ENCODE peak calls at places on chromosomes 6 and 20, in five cellular contexts. C is uterus, E is WERI-Rb-1, R is endodermal cell, T is GM12865. X is an unnamed sample.

GRCh38 chr6:30836431-30836866 is 47.9 kb upstream of the DDR1 start:
- DNase-seq in C (no peak), E (no peak), R (no peak), T (no peak), X (peak)

GRCh38 chr20:31842471-31843157 is 2.8 kb downstream of the FOXS1 start:
- DNase-seq in C (peak), E (no peak), R (peak), T (no peak), X (peak)

GRCh38 chr20:47927944-47928343 is 142.7 kb upstream of the SULF2 start:
- DNase-seq in C (no peak), E (no peak), R (no peak), T (no peak), X (no peak)

GRCh38 chr20:62049342-62050165 is 16.1 kb downstream of the TAF4 start:
- DNase-seq in C (no peak), E (no peak), R (no peak), T (no peak), X (no peak)

GRCh38 chr6:31125586-31126363 is 5.5 kb upstream of the CDSN start:
- DNase-seq in C (no peak), E (no peak), R (no peak), T (no peak), X (peak)

GRCh38 chr20:19858972-19859371 is 100.9 kb downstream of the RIN2 start:
- DNase-seq in C (no peak), E (no peak), R (no peak), T (no peak), X (peak)

GRCh38 chr6:34928695-34929094 is 39.6 kb downstream of the ANKS1A start:
- DNase-seq in C (no peak), E (no peak), R (no peak), T (no peak), X (no peak)

GRCh38 chr6:81979767-81980166 is 227.3 kb upstream of the TENT5A start:
- DNase-seq in C (no peak), E (no peak), R (no peak), T (no peak), X (no peak)

GRCh38 chr20:58475466-58475865 is 39.7 kb downstream of the APCDD1L start:
- DNase-seq in C (no peak), E (no peak), R (peak), T (no peak), X (no peak)

GRCh38 chr6:48016027-48016755 is 94.8 kb downstream of the PTCHD4 start:
- DNase-seq in C (no peak), E (peak), R (no peak), T (no peak), X (no peak)

GRCh38 chr6:104326173-104327001 is 533.3 kb downstream of the HACE1 start:
- DNase-seq in C (no peak), E (peak), R (peak), T (peak), X (peak)

GRCh38 chr6:116251568-116252384 is 2.1 kb downstream of the TSPYL4 start:
- DNase-seq in C (no peak), E (no peak), R (peak), T (no peak), X (peak)

GRCh38 chr6:106710580-106710979 is 81.2 kb downstream of the QRSL1 start:
- DNase-seq in C (no peak), E (no peak), R (no peak), T (no peak), X (no peak)

GRCh38 chr6:5905431-5906339 is 101.0 kb downstream of the NRN1 start:
- DNase-seq in C (peak), E (peak), R (no peak), T (no peak), X (peak)

GRCh38 chr6:85126448-85127178 is 323.3 kb upstream of the NT5E start:
- DNase-seq in C (peak), E (peak), R (peak), T (peak), X (peak)

GRCh38 chr6:72824833-72825232 is 203.0 kb downstream of the KCNQ5 start:
- DNase-seq in C (no peak), E (no peak), R (no peak), T (peak), X (no peak)

GRCh38 chr20:50304501-50304856 is 113.8 kb downstream of the CEBPB start:
- DNase-seq in C (peak), E (no peak), R (peak), T (no peak), X (peak)

GRCh38 chr6:98845201-98846020 is 11.0 kb downstream of the POU3F2 start:
- DNase-seq in C (peak), E (peak), R (peak), T (peak), X (peak)

GRCh38 chr6:30752164-30752927 is 8.0 kb upstream of the IER3 start:
- DNase-seq in C (peak), E (no peak), R (no peak), T (no peak), X (peak)

GRCh38 chr20:63847374-63848002 is 13.8 kb upstream of the ABHD16B start:
- DNase-seq in C (peak), E (no peak), R (peak), T (no peak), X (no peak)
- H3K4me3 ChIP-seq in C (no peak), E (no peak), R (no peak), T (no peak), X (no peak)

GRCh38 chr6:113092795-113093194 is 745.7 kb downstream of the RFPL4B start:
- DNase-seq in C (no peak), E (no peak), R (no peak), T (no peak), X (no peak)

GRCh38 chr6:113083947-113084346 is 736.8 kb downstream of the RFPL4B start:
- DNase-seq in C (no peak), E (no peak), R (no peak), T (no peak), X (no peak)

GRCh38 chr6:113094781-113095180 is 747.7 kb downstream of the RFPL4B start:
- DNase-seq in C (no peak), E (no peak), R (no peak), T (no peak), X (peak)

GRCh38 chr6:113089056-113089455 is 741.9 kb downstream of the RFPL4B start:
- DNase-seq in C (no peak), E (peak), R (peak), T (no peak), X (no peak)
- TF ChIP-seq CTCF in C (no peak), E (peak), R (peak), T (no peak), X (peak)

GRCh38 chr6:18241208-18241836 is 23.0 kb downstream of the DEK start:
- DNase-seq in C (no peak), E (no peak), R (no peak), T (no peak), X (peak)

GRCh38 chr6:18244251-18244650 is 20.1 kb downstream of the DEK start:
- DNase-seq in C (no peak), E (no peak), R (no peak), T (no peak), X (no peak)

GRCh38 chr6:18243302-18243893 is 20.9 kb downstream of the DEK start:
- DNase-seq in C (no peak), E (no peak), R (no peak), T (no peak), X (no peak)

GRCh38 chr6:18240230-18240629 is 24.1 kb downstream of the DEK start:
- DNase-seq in C (no peak), E (no peak), R (no peak), T (no peak), X (no peak)

GRCh38 chr6:18242062-18242851 is 22.1 kb downstream of the DEK start:
- DNase-seq in C (no peak), E (no peak), R (no peak), T (no peak), X (peak)
- H3K4me3 ChIP-seq in C (no peak), E (no peak), R (no peak), T (no peak), X (no peak)

GRCh38 chr6:111503660-111504059 is 20.6 kb upstream of the REV3L start:
- DNase-seq in C (no peak), E (no peak), R (no peak), T (no peak), X (no peak)

GRCh38 chr6:111502154-111502553 is 19.1 kb upstream of the REV3L start:
- DNase-seq in C (no peak), E (no peak), R (no peak), T (no peak), X (no peak)

GRCh38 chr6:111499269-111499793 is 16.3 kb upstream of the REV3L start:
- DNase-seq in C (no peak), E (no peak), R (no peak), T (no peak), X (no peak)

GRCh38 chr6:111503194-111503593 is 20.2 kb upstream of the REV3L start:
- DNase-seq in C (no peak), E (no peak), R (peak), T (no peak), X (no peak)
- TF ChIP-seq CTCF in C (no peak), E (no peak), R (peak), T (no peak), X (no peak)

GRCh38 chr6:130593200-130593599 is 227.4 kb downstream of the TMEM200A start:
- DNase-seq in C (no peak), E (no peak), R (no peak), T (no peak), X (no peak)
- H3K4me3 ChIP-seq in C (no peak), E (no peak), R (no peak), T (no peak), X (no peak)

GRCh38 chr6:142824491-142824890 is 120.5 kb downstream of the HIVEP2 start:
- DNase-seq in C (no peak), E (no peak), R (no peak), T (no peak), X (no peak)

GRCh38 chr6:142822383-142822782 is 122.6 kb downstream of the HIVEP2 start:
- DNase-seq in C (no peak), E (no peak), R (no peak), T (peak), X (no peak)

GRCh38 chr6:142823579-142823902 is 121.4 kb downstream of the HIVEP2 start:
- DNase-seq in C (no peak), E (no peak), R (no peak), T (no peak), X (no peak)

GRCh38 chr6:142821860-142822259 is 123.1 kb downstream of the HIVEP2 start:
- DNase-seq in C (no peak), E (peak), R (no peak), T (no peak), X (no peak)

DNA sequence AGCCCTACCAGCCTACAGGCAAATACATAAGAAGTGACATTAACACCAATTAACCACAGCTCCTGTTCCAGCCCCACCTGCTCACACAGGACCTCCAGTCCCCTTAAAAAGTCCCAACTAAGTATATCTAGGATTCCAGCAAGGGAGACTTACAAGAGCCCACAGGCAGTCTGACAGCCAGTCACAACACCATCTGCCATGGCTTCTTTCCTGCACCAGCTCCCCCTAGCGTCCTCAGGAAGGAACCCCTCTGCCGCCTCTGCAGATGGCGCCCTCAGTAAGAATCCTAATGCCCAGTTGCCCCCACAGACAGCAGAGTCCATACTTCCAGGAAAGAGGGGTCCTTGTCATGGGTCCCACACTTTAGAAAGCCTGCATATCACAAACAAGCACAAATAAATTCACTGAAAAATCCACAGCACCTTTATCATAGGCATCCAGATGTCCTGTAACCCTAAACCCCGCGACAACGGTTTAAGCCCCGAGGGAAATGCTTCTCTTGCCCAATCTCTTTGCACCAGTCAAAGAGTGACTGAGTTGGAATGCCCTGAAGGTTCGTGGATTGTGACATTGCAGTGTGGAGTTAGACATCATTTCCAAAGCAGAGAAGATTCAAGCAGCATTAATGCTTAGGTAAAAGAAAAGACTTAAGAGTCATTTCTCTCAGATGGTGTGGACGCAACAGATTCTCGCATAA is 121.9 kb downstream of the HIVEP2 start:
- DNase-seq in C (no peak), E (peak), R (peak), T (peak), X (no peak)
- TF ChIP-seq CTCF in C (no peak), E (peak), R (peak), T (peak), X (peak)

GRCh38 chr6:168195712-168196111 is 116.7 kb upstream of the FRMD1 start:
- DNase-seq in C (no peak), E (no peak), R (no peak), T (no peak), X (no peak)

GRCh38 chr6:168193816-168194701 is 115.0 kb upstream of the FRMD1 start:
- DNase-seq in C (peak), E (peak), R (peak), T (no peak), X (no peak)

GRCh38 chr6:168196385-168196860 is 117.4 kb upstream of the FRMD1 start:
- DNase-seq in C (no peak), E (no peak), R (peak), T (no peak), X (no peak)

GRCh38 chr6:168192901-168193815 is 114.1 kb upstream of the FRMD1 start:
- DNase-seq in C (peak), E (no peak), R (peak), T (no peak), X (no peak)

DNA sequence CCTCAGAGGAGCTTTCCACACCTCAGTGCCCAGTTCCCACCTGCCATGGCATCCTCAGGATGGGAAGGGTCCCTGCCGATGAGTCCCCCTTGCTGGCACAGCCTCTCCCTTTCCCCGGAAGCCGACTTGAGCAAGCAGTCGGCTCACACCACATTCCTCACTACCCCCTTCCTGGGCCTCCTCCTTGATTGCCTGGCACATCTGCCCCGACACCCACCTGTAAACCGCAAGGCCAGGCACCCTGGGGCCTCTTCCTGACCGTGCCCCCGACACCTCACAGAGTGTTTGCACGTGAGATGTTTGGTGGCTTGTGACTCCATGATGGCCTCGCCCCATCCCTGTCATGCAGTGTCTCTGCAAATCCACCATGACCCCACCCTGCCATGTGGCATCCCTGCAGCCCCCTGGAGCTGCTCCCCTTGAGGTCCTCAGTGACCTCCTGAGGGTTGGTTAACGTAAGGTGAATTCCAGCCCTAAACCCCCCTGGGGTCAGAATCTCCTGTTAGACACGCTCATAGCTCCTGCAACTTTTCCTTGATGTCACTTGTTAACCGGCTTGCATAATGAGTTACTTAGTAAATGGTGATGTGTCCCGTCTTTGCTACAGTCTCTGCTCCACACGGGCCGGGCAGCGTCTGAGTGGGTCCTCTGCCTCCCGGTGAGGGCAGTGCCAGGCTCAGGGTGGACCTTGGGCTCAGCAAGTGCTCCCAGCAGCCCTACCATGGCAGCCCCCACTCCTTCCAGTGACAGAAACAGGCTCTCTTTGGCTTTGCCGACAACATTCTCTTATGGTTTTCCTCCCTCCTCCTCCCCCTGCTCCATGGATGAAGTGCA is 115.9 kb upstream of the FRMD1 start:
- DNase-seq in C (no peak), E (no peak), R (peak), T (no peak), X (no peak)
- H3K4me3 ChIP-seq in C (no peak), E (no peak), R (no peak), T (no peak), X (no peak)

X was measured in cardiac fibroblast.